ENCODE peak calls at places on chromosomes 4 and X, in ten cellular contexts. Y is ovary, L is Peyer's patch, K is transverse colon, T is lung, A is tibial artery, S is left lung, C is A673, I is iPS DF 6.9, H is PC-9. M is an unnamed sample.
A peak's percentile ranks its signal among the peaks of the same experiment; 100 is the strongest.

GRCh38 chr4:152100378-152101201 is 339.8 kb upstream of the GATB start:
- DNase-seq in Y (no peak), L (peak; percentile 83), K (peak; percentile 38), T (no peak), A (no peak), S (no peak), C (no peak), I (no peak), H (no peak), M (no peak)

GRCh38 chr4:162322054-162322453 is 158.3 kb upstream of the FSTL5 start:
- DNase-seq in Y (no peak), L (no peak), K (no peak), T (no peak), A (no peak), S (no peak), C (no peak), I (no peak), H (no peak), M (no peak)

GRCh38 chr4:104500452-104500851 is 5.8 kb upstream of the CXXC4 start:
- DNase-seq in Y (no peak), L (peak; percentile 62), K (peak; percentile 19), T (no peak), A (no peak), S (no peak), C (no peak), I (no peak), H (no peak), M (no peak)

GRCh38 chr4:133146574-133147198 is 2.4 kb upstream of the PCDH10 start:
- DNase-seq in Y (peak; percentile 43), L (no peak), K (no peak), T (no peak), A (peak; percentile 67), S (no peak), C (peak; percentile 79), I (no peak), H (peak; percentile 40), M (no peak)

GRCh38 chr4:81030617-81031388 is at the start of gene BMP3:
- DNase-seq in Y (peak; percentile 56), L (peak; percentile 72), K (peak; percentile 73), T (peak; percentile 62), A (no peak), S (peak; percentile 45), C (peak; percentile 0), I (no peak), H (peak; percentile 20), M (no peak)

GRCh38 chr4:145390566-145390965 is 91.1 kb upstream of the SMAD1 start:
- DNase-seq in Y (no peak), L (no peak), K (no peak), T (no peak), A (no peak), S (no peak), C (no peak), I (no peak), H (no peak), M (no peak)

GRCh38 chr4:56272003-56272402 is 115.3 kb downstream of the AASDH start:
- DNase-seq in Y (no peak), L (peak; percentile 89), K (peak; percentile 78), T (no peak), A (no peak), S (no peak), C (no peak), I (no peak), H (no peak), M (no peak)

GRCh38 chr4:54234497-54235205 is 5.6 kb downstream of the PDGFRA start:
- DNase-seq in Y (no peak), L (no peak), K (no peak), T (no peak), A (peak; percentile 57), S (no peak), C (no peak), I (no peak), H (no peak), M (no peak)

GRCh38 chr4:54229631-54230478 is 762 bp downstream of the PDGFRA start:
- DNase-seq in Y (peak; percentile 60), L (no peak), K (no peak), T (no peak), A (peak; percentile 72), S (no peak), C (no peak), I (no peak), H (no peak), M (peak; percentile 64)

GRCh38 chr4:16659120-16659519 is 239.3 kb downstream of the LDB2 start:
- DNase-seq in Y (no peak), L (no peak), K (no peak), T (no peak), A (no peak), S (no peak), C (peak; percentile 45), I (no peak), H (no peak), M (no peak)

GRCh38 chr4:8010618-8011017 is 71.0 kb upstream of the AFAP1 start:
- DNase-seq in Y (peak; percentile 63), L (no peak), K (peak; percentile 49), T (peak; percentile 42), A (no peak), S (peak; percentile 61), C (peak; percentile 84), I (no peak), H (no peak), M (no peak)

GRCh38 chr4:37693450-37694190 is 7.4 kb upstream of the RELL1 start:
- DNase-seq in Y (no peak), L (no peak), K (no peak), T (no peak), A (no peak), S (no peak), C (no peak), I (no peak), H (no peak), M (no peak)

GRCh38 chr4:15853345-15853744 is 75.2 kb downstream of the CD38 start:
- DNase-seq in Y (no peak), L (no peak), K (no peak), T (no peak), A (no peak), S (no peak), C (no peak), I (no peak), H (no peak), M (no peak)

GRCh38 chr4:53098681-53099121 is 236.6 kb downstream of the RASL11B start:
- DNase-seq in Y (no peak), L (no peak), K (no peak), T (no peak), A (no peak), S (no peak), C (no peak), I (no peak), H (no peak), M (no peak)

GRCh38 chrX:66672106-66672505 is 33.2 kb upstream of the EDA2R start:
- DNase-seq in Y (no peak), L (no peak), K (no peak), T (no peak), A (no peak), S (no peak), C (no peak), I (no peak), H (no peak), M (no peak)

GRCh38 chr4:184406915-184407314 is 67.4 kb downstream of the IRF2 start:
- DNase-seq in Y (peak; percentile 68), L (no peak), K (peak; percentile 62), T (no peak), A (no peak), S (no peak), C (no peak), I (no peak), H (no peak), M (peak; percentile 69)
- H3K4me1 ChIP-seq in Y (peaks cover 14% of the 10 kb centered on the region), L (peaks cover 3% of the 10 kb centered on the region), K (peaks cover 36% of the 10 kb centered on the region), T (peaks cover 2% of the 10 kb centered on the region), A (peaks cover 17% of the 10 kb centered on the region), S (no peaks in the 10 kb centered on the region), C (peaks cover 19% of the 10 kb centered on the region), I (peaks cover 5% of the 10 kb centered on the region), H (no peaks in the 10 kb centered on the region), M (no peaks in the 10 kb centered on the region)

DNA sequence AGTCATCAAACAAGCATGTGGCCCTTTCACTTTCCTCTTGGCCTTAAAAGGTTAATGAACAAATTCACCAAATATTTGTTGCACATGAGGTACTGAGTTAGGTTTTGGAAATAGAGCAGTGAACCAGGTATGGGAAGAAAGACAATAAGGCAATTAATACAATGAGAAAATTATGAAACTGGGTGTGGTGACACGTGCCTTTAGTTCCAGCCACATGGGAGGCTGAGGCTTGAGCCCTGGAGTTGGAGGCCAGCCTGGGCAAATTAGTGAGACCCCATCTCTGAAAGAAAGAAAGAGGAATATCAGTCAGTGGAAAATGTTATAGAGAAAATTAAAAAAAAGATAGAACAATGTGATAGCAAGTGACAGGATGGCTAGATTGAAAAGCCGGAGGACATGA is 8.1 kb downstream of the PHEX start:
- DNase-seq in Y (no peak), L (no peak), K (no peak), T (no peak), A (no peak), S (no peak), C (no peak), I (no peak), H (no peak), M (no peak)
- H3K27ac ChIP-seq in Y (no peak overlapping the region), L (no peak overlapping the region), K (no peak overlapping the region), T (no peak overlapping the region), A (no peak overlapping the region), S (no peak overlapping the region), C (no peak overlapping the region), I (no peak overlapping the region), H (peak overlapping the region; percentile 37), M (no peak overlapping the region)

GRCh38 chrX:69307029-69307428 is 141.8 kb upstream of the PJA1 start:
- DNase-seq in Y (no peak), L (no peak), K (no peak), T (no peak), A (no peak), S (no peak), C (no peak), I (no peak), H (no peak), M (no peak)

GRCh38 chrX:69305333-69306062 is 140.2 kb upstream of the PJA1 start:
- DNase-seq in Y (no peak), L (no peak), K (no peak), T (no peak), A (no peak), S (no peak), C (peak; percentile 66), I (peak; percentile 35), H (no peak), M (no peak)

GRCh38 chrX:69307736-69308135 is 142.5 kb upstream of the PJA1 start:
- DNase-seq in Y (no peak), L (no peak), K (no peak), T (no peak), A (no peak), S (no peak), C (no peak), I (no peak), H (no peak), M (no peak)

GRCh38 chrX:69309074-69309792 is 144.0 kb upstream of the PJA1 start:
- DNase-seq in Y (no peak), L (peak; percentile 24), K (no peak), T (no peak), A (no peak), S (no peak), C (no peak), I (no peak), H (no peak), M (no peak)

GRCh38 chrX:69306063-69306404 is 140.8 kb upstream of the PJA1 start:
- DNase-seq in Y (no peak), L (no peak), K (no peak), T (no peak), A (no peak), S (no peak), C (no peak), I (no peak), H (no peak), M (no peak)
- H3K4me3 ChIP-seq in Y (no peak overlapping the region), L (no peak overlapping the region), K (no peak overlapping the region), T (no peak overlapping the region), A (no peak overlapping the region), S (no peak overlapping the region), C (no peak overlapping the region), I (no peak overlapping the region), H (no peak overlapping the region), M (no peak overlapping the region)

GRCh38 chr4:175509320-175509719 is 302.7 kb downstream of the GPM6A start:
- DNase-seq in Y (no peak), L (no peak), K (no peak), T (no peak), A (no peak), S (no peak), C (peak; percentile 49), I (peak; percentile 29), H (no peak), M (no peak)
- H3K4me1 ChIP-seq in Y (no peaks in the 10 kb centered on the region), L (no peaks in the 10 kb centered on the region), K (no peaks in the 10 kb centered on the region), T (no peaks in the 10 kb centered on the region), A (no peaks in the 10 kb centered on the region), S (no peaks in the 10 kb centered on the region), C (no peaks in the 10 kb centered on the region), I (no peaks in the 10 kb centered on the region), H (no peaks in the 10 kb centered on the region), M (no peaks in the 10 kb centered on the region)

M was measured in aorta.